ENCODE peak calls at places on chromosomes 1 and 21, in nine cellular contexts. G is BE2C; A is fibroblast of the conjunctiva; D is glomerular endothelial cell; R is foreskin melanocyte; V is neural progenitor cell; K is left lobe of liver; E is activated naive CD4-positive, alpha-beta T cell treated with anti-CD3 and anti-CD28 coated beads, Interleukin-2, amount 10 ng/mL, durations not matched to agents 7 days and 5 days; Y is GM13976. C is an unnamed sample.

GRCh38 chr1:39261712-39262221 is 57.3 kb downstream of the MACF1 start:
- DNase-seq in R (no peak), V (no peak), Y (no peak), D (no peak), E (no peak), A (peak), K (no peak), G (no peak), C (no peak)

GRCh38 chr1:198185101-198185500 is 28.3 kb downstream of the NEK7 start:
- DNase-seq in R (no peak), K (no peak), G (no peak), E (no peak), Y (no peak), V (no peak), A (no peak), D (no peak), C (no peak)

GRCh38 chr1:220137006-220137794 is 43.3 kb downstream of the IARS2 start:
- DNase-seq in Y (no peak), A (no peak), E (no peak), R (no peak), K (no peak), G (no peak), V (peak), D (peak), C (no peak)

GRCh38 chr1:162538815-162539431 is 22.6 kb upstream of the UAP1 start:
- DNase-seq in V (no peak), K (no peak), G (no peak), E (no peak), R (peak), A (peak), Y (no peak), D (no peak), C (no peak)

GRCh38 chr1:110425611-110426152 is 18.2 kb upstream of the LAMTOR5 start:
- DNase-seq in V (no peak), A (no peak), D (no peak), G (no peak), K (no peak), E (no peak), Y (no peak), R (no peak), C (no peak)

GRCh38 chr1:27382950-27383627 is at the start of gene CD164L2:
- DNase-seq in K (no peak), Y (no peak), A (no peak), V (peak), D (no peak), G (no peak), E (peak), R (no peak), C (peak)

GRCh38 chr21:20445971-20446370 is 552.2 kb upstream of the NCAM2 start:
- DNase-seq in A (no peak), V (no peak), Y (no peak), D (no peak), R (no peak), K (no peak), E (no peak), G (no peak), C (no peak)

GRCh38 chr1:119742193-119742592 is 26.5 kb downstream of the HMGCS2 start:
- DNase-seq in D (no peak), G (no peak), Y (no peak), K (peak), E (no peak), V (no peak), R (no peak), A (no peak), C (no peak)

GRCh38 chr1:25787477-25788043 is 12.4 kb upstream of the SELENON start:
- DNase-seq in A (no peak), V (no peak), R (peak), D (no peak), E (no peak), Y (no peak), G (no peak), K (no peak), C (no peak)

GRCh38 chr1:204480515-204480914 is 14.1 kb downstream of the PIK3C2B start:
- DNase-seq in R (no peak), V (peak), K (no peak), E (no peak), D (no peak), Y (peak), A (no peak), G (peak), C (peak)

GRCh38 chr21:36450511-36450910 is 29.4 kb downstream of the CLDN14 start:
- DNase-seq in K (no peak), R (no peak), A (no peak), E (no peak), V (no peak), G (no peak), Y (no peak), D (no peak), C (no peak)

GRCh38 chr1:87329756-87330200 is 1.1 kb downstream of the LMO4 start:
- DNase-seq in G (no peak), K (no peak), D (no peak), A (no peak), R (peak), E (peak), Y (peak), V (no peak), C (no peak)

GRCh38 chr1:43506233-43506632 is 24.4 kb upstream of the PTPRF start:
- DNase-seq in D (no peak), G (peak), E (no peak), V (no peak), A (no peak), R (no peak), Y (no peak), K (no peak), C (peak)

GRCh38 chr1:235079443-235079967 is 49.1 kb downstream of the TOMM20 start:
- DNase-seq in R (no peak), V (no peak), A (no peak), Y (peak), E (no peak), G (no peak), K (peak), D (no peak), C (no peak)

GRCh38 chr1:206457408-206457807 is 12.9 kb upstream of the IKBKE start:
- DNase-seq in V (no peak), E (no peak), Y (no peak), D (no peak), A (no peak), K (no peak), R (no peak), G (no peak), C (no peak)

GRCh38 chr1:1208713-1209433 is 2.5 kb upstream of the TNFRSF18 start:
- DNase-seq in A (no peak), K (no peak), E (peak), D (no peak), V (no peak), Y (peak), R (no peak), G (peak), C (no peak)

GRCh38 chr21:39651206-39651605 is 38.5 kb downstream of the B3GALT5 start:
- DNase-seq in G (no peak), E (no peak), Y (no peak), K (no peak), R (no peak), D (no peak), A (no peak), V (no peak), C (no peak)

GRCh38 chr1:63915121-63915520 is 141.3 kb downstream of the ROR1 start:
- DNase-seq in D (no peak), Y (peak), G (peak), A (no peak), V (peak), K (no peak), R (no peak), E (no peak), C (no peak)

GRCh38 chr1:10857689-10858088 is 61.2 kb upstream of the CASZ1 start:
- DNase-seq in K (no peak), G (no peak), V (no peak), R (no peak), A (no peak), E (no peak), Y (no peak), D (no peak), C (no peak)

GRCh38 chr1:160744287-160744857 is 5.3 kb downstream of the SLAMF7 start:
- DNase-seq in V (no peak), E (no peak), G (no peak), D (no peak), A (no peak), K (no peak), R (no peak), Y (no peak), C (no peak)

C was measured in NCI-H2171.